ENCODE peak calls at places on chromosome 1, in four cellular contexts. One of them, this sample, is unnamed.

GRCh38 chr1:203340112-203340804 is 10.7 kb downstream of the FMOD start:
- DNase-seq in adrenal gland: peak; percentile 81
- DNase-seq in AG04450: peak; percentile 55
- DNase-seq in cardiac muscle cell: peak; percentile 90
- DNase-seq in this sample: no peak

GRCh38 chr1:241647658-241648057 is 4.4 kb upstream of the WDR64 start:
- DNase-seq in adrenal gland: no peak
- DNase-seq in AG04450: no peak
- DNase-seq in cardiac muscle cell: no peak
- DNase-seq in this sample: no peak

GRCh38 chr1:212234431-212235298 is 50.5 kb upstream of the PPP2R5A start:
- DNase-seq in adrenal gland: peak; percentile 67
- DNase-seq in cardiac muscle cell: peak; percentile 90
- DNase-seq in AG04450: peak; percentile 81
- DNase-seq in this sample: peak; percentile 4

GRCh38 chr1:15526021-15526489 is 593 bp upstream of the DNAJC16 start:
- DNase-seq in AG04450: no peak
- DNase-seq in cardiac muscle cell: peak; percentile 12
- DNase-seq in adrenal gland: peak; percentile 67
- DNase-seq in this sample: no peak

GRCh38 chr1:224377676-224378006 is 21.0 kb downstream of the CNIH4 start:
- DNase-seq in adrenal gland: no peak
- DNase-seq in AG04450: no peak
- DNase-seq in cardiac muscle cell: no peak
- DNase-seq in this sample: no peak

GRCh38 chr1:115880981-115881672 is 40.2 kb upstream of the NHLH2 start:
- DNase-seq in cardiac muscle cell: no peak
- DNase-seq in AG04450: no peak
- DNase-seq in adrenal gland: no peak
- DNase-seq in this sample: no peak

GRCh38 chr1:198295975-198296374 is 139.2 kb downstream of the NEK7 start:
- DNase-seq in adrenal gland: no peak
- DNase-seq in AG04450: no peak
- DNase-seq in cardiac muscle cell: peak; percentile 13
- DNase-seq in this sample: no peak

GRCh38 chr1:161483361-161483760 is 21.9 kb upstream of the FCGR2A start:
- DNase-seq in AG04450: no peak
- DNase-seq in adrenal gland: no peak
- DNase-seq in cardiac muscle cell: no peak
- DNase-seq in this sample: no peak

GRCh38 chr1:219105893-219106292 is 67.8 kb upstream of the LYPLAL1 start:
- DNase-seq in cardiac muscle cell: no peak
- DNase-seq in adrenal gland: no peak
- DNase-seq in AG04450: no peak
- DNase-seq in this sample: no peak

GRCh38 chr1:197862671-197863070 is 39.8 kb upstream of the C1orf53 start:
- DNase-seq in adrenal gland: no peak
- DNase-seq in AG04450: no peak
- DNase-seq in cardiac muscle cell: no peak
- DNase-seq in this sample: no peak

GRCh38 chr1:37423810-37424209 is 50.6 kb upstream of the ZC3H12A start:
- DNase-seq in adrenal gland: no peak
- DNase-seq in AG04450: no peak
- DNase-seq in cardiac muscle cell: no peak
- DNase-seq in this sample: no peak

GRCh38 chr1:210234254-210234747 is 1.7 kb downstream of the SERTAD4 start:
- DNase-seq in cardiac muscle cell: no peak
- DNase-seq in adrenal gland: no peak
- DNase-seq in AG04450: no peak
- DNase-seq in this sample: no peak

GRCh38 chr1:228487336-228488106 is at the start of gene RNF187:
- DNase-seq in cardiac muscle cell: peak; percentile 63
- DNase-seq in AG04450: no peak
- DNase-seq in adrenal gland: peak; percentile 90
- DNase-seq in this sample: no peak

GRCh38 chr1:26827205-26827604 is 717 bp downstream of the ZDHHC18 start:
- DNase-seq in AG04450: no peak
- DNase-seq in adrenal gland: no peak
- DNase-seq in cardiac muscle cell: no peak
- DNase-seq in this sample: no peak

GRCh38 chr1:113210248-113210647 is 137.2 kb downstream of the LRIG2 start:
- DNase-seq in AG04450: no peak
- DNase-seq in adrenal gland: no peak
- DNase-seq in cardiac muscle cell: no peak
- DNase-seq in this sample: no peak

GRCh38 chr1:41924911-41925310 is 6.2 kb upstream of the HIVEP3 start:
- DNase-seq in adrenal gland: no peak
- DNase-seq in AG04450: no peak
- DNase-seq in cardiac muscle cell: no peak
- DNase-seq in this sample: no peak

GRCh38 chr1:229420765-229421164 is 13.1 kb downstream of the ACTA1 start:
- DNase-seq in AG04450: no peak
- DNase-seq in adrenal gland: no peak
- DNase-seq in cardiac muscle cell: no peak
- DNase-seq in this sample: no peak

GRCh38 chr1:53943490-53944043 is 1.9 kb downstream of the IFT25 start:
- DNase-seq in cardiac muscle cell: no peak
- DNase-seq in adrenal gland: no peak
- DNase-seq in AG04450: no peak
- DNase-seq in this sample: no peak
- TF ChIP-seq CTCF in cardiac muscle cell: no peak
- TF ChIP-seq CTCF in adrenal gland: no peak
- TF ChIP-seq CTCF in AG04450: no peak
- TF ChIP-seq CTCF in this sample: no peak

GRCh38 chr1:28893403-28894102 is 20.8 kb upstream of the EPB41 start:
- DNase-seq in cardiac muscle cell: no peak
- DNase-seq in AG04450: no peak
- DNase-seq in adrenal gland: no peak
- DNase-seq in this sample: no peak
- TF ChIP-seq CTCF in cardiac muscle cell: peak; percentile 36
- TF ChIP-seq CTCF in AG04450: peak; percentile 45
- TF ChIP-seq CTCF in adrenal gland: no peak
- TF ChIP-seq CTCF in this sample: no peak

GRCh38 chr1:154760469-154760933 is 109.6 kb downstream of the KCNN3 start:
- DNase-seq in cardiac muscle cell: peak; percentile 80
- DNase-seq in adrenal gland: peak; percentile 57
- DNase-seq in AG04450: no peak
- DNase-seq in this sample: no peak

GRCh38 chr1:154759196-154759595 is 110.9 kb downstream of the KCNN3 start:
- DNase-seq in AG04450: no peak
- DNase-seq in adrenal gland: no peak
- DNase-seq in cardiac muscle cell: no peak
- DNase-seq in this sample: no peak

GRCh38 chr1:154757149-154757548 is 112.9 kb downstream of the KCNN3 start:
- DNase-seq in cardiac muscle cell: no peak
- DNase-seq in adrenal gland: no peak
- DNase-seq in AG04450: no peak
- DNase-seq in this sample: no peak

GRCh38 chr1:154758346-154758745 is 111.7 kb downstream of the KCNN3 start:
- DNase-seq in cardiac muscle cell: no peak
- DNase-seq in adrenal gland: no peak
- DNase-seq in AG04450: no peak
- DNase-seq in this sample: no peak

DNA sequence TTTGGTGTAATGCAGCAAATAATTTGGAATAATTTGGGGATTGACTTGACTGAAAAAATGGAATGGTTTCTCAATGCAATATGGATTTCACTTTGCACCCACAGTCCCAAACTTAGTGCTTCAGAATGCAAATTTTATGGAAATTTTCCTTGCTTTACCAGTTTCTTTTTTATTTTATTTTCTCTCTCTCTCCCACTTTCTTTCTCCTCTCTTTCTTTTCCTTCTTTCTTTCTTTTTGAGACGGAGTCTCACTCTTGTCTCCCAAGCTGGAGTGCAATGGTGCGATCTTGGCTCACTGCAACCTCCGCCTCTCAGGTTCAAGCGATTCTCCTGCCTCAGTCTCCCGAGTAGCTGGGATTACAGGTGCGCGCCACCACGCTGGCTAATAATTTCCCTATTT is 110.3 kb downstream of the KCNN3 start:
- DNase-seq in cardiac muscle cell: no peak
- DNase-seq in AG04450: no peak
- DNase-seq in adrenal gland: no peak
- DNase-seq in this sample: no peak
- TF ChIP-seq CTCF in cardiac muscle cell: no peak
- TF ChIP-seq CTCF in AG04450: no peak
- TF ChIP-seq CTCF in adrenal gland: no peak
- TF ChIP-seq CTCF in this sample: no peak

DNA sequence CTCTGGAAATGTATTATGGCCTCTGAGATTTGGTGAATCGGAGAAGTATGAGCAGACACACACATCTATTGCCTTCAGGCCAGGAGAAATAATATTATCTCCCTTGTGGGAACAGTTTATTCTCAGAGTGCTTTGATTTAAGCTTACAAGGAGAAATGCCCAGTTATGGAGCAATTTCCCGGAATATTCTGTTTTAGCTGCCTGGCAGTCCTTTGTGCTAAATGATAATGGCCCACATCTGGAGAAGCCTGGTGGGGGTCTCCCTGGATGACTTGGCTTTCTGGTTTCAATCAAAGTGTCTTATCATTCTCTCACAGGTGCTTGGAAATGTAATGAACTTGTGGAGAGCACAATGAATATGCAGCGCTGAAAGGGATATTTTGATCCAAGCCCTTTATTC is 389.6 kb upstream of the USP24 start:
- DNase-seq in AG04450: no peak
- DNase-seq in cardiac muscle cell: peak; percentile 23
- DNase-seq in adrenal gland: no peak
- DNase-seq in this sample: no peak
- TF ChIP-seq CTCF in AG04450: no peak
- TF ChIP-seq CTCF in cardiac muscle cell: no peak
- TF ChIP-seq CTCF in adrenal gland: no peak
- TF ChIP-seq CTCF in this sample: no peak

DNA sequence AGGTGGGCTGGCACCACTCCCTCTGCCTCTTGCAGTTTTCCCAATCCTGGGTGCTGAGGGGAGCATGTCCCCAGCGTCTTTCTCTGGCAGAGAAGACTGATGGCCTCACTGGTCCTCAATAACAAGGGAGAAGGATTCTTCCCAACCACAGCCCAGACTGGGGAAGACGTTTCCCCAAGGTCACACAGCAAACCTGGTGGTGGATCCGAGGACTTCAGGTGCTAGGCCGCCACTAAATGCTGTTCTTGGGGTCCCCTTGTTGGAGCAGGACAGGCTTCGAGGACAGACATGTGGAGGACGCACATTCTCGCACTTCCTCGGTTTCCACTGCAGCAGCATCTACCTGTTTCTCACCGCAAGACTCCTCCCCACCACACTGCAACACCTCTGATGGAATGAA is 30.9 kb upstream of the PAX7 start:
- DNase-seq in AG04450: no peak
- DNase-seq in adrenal gland: no peak
- DNase-seq in cardiac muscle cell: no peak
- DNase-seq in this sample: no peak
- TF ChIP-seq CTCF in AG04450: no peak
- TF ChIP-seq CTCF in adrenal gland: no peak
- TF ChIP-seq CTCF in cardiac muscle cell: no peak
- TF ChIP-seq CTCF in this sample: no peak